ENCODE peak calls at places on chromosome 21, in seven cellular contexts. C, S, D, X, P, E and M are unnamed samples.

GRCh38 chr21:44995257-44995941 is 55.6 kb downstream of the SLX9 start:
- DNase-seq in D (no peak), C (no peak), X (no peak), S (no peak), P (no peak), E (no peak), M (no peak)

GRCh38 chr21:17585875-17586450 is 26.7 kb downstream of the BTG3 start:
- DNase-seq in X (peak; percentile 5), P (no peak), S (peak; percentile 34), D (peak; percentile 36), E (peak; percentile 43), C (peak; percentile 58), M (no peak)

GRCh38 chr21:26965567-26966359 is 1.1 kb downstream of the ADAMTS5 start:
- DNase-seq in C (no peak), X (no peak), P (peak; percentile 83), D (peak; percentile 15), E (no peak), S (no peak), M (peak; percentile 14)

GRCh38 chr21:26587621-26588260 is 14.7 kb upstream of the CYYR1 start:
- DNase-seq in S (peak; percentile 75), C (no peak), X (no peak), E (no peak), D (no peak), P (no peak), M (no peak)

GRCh38 chr21:17454315-17455027 is 58.4 kb upstream of the CXADR start:
- DNase-seq in X (no peak), P (peak; percentile 97), C (no peak), E (no peak), S (peak; percentile 86), D (no peak), M (peak; percentile 15)

GRCh38 chr21:45104560-45104959 is 30.2 kb downstream of the ADARB1 start:
- DNase-seq in D (no peak), X (no peak), E (no peak), S (no peak), P (no peak), C (peak; percentile 17), M (peak; percentile 32)

GRCh38 chr21:36320421-36321324 is 676 bp downstream of the MORC3 start:
- DNase-seq in P (peak; percentile 85), E (no peak), X (no peak), C (peak; percentile 79), D (peak; percentile 49), S (peak; percentile 47), M (peak; percentile 38)

GRCh38 chr21:33825419-33825818 is 90.2 kb downstream of the ATP5PO start:
- DNase-seq in C (no peak), P (no peak), S (no peak), E (no peak), D (no peak), X (no peak), M (no peak)

GRCh38 chr21:26624983-26625519 is 52.0 kb upstream of the CYYR1 start:
- DNase-seq in D (no peak), C (no peak), S (no peak), E (no peak), P (no peak), X (no peak), M (no peak)

GRCh38 chr21:17613242-17613676 is 558 bp upstream of the BTG3 start:
- DNase-seq in E (no peak), X (no peak), C (peak; percentile 21), D (peak; percentile 26), S (no peak), P (no peak), M (no peak)

GRCh38 chr21:45080639-45081414 is 6.4 kb downstream of the ADARB1 start:
- DNase-seq in C (no peak), D (no peak), E (no peak), P (no peak), X (peak; percentile 38), S (no peak), M (no peak)

GRCh38 chr21:39340687-39341086 is 8.2 kb downstream of the HMGN1 start:
- DNase-seq in P (no peak), C (no peak), S (no peak), D (no peak), X (no peak), E (no peak), M (no peak)

GRCh38 chr21:45639206-45640000 is 4.1 kb upstream of the PCBP3 start:
- DNase-seq in E (no peak), X (no peak), P (no peak), S (no peak), C (no peak), D (no peak), M (no peak)

GRCh38 chr21:44425307-44425894 is 29.9 kb upstream of the LRRC3 start:
- DNase-seq in D (no peak), S (no peak), X (no peak), C (no peak), P (peak; percentile 25), E (no peak), M (peak; percentile 0)

GRCh38 chr21:44455524-44456206 is 355 bp downstream of the LRRC3 start:
- DNase-seq in E (no peak), X (no peak), S (no peak), P (peak; percentile 54), D (no peak), C (peak; percentile 52), M (no peak)

GRCh38 chr21:34671891-34672290 is 3.1 kb downstream of the CLIC6 start:
- DNase-seq in X (no peak), S (no peak), E (no peak), C (no peak), P (no peak), D (no peak), M (no peak)

GRCh38 chr21:16145479-16145878 is 415.7 kb downstream of the USP25 start:
- DNase-seq in D (no peak), P (no peak), C (no peak), S (no peak), X (no peak), E (no peak), M (no peak)

GRCh38 chr21:43692949-43693348 is 26.0 kb upstream of the PDXK start:
- DNase-seq in P (no peak), S (no peak), D (no peak), E (no peak), X (no peak), C (no peak), M (no peak)

GRCh38 chr21:35406600-35406999 is 357.5 kb upstream of the RUNX1 start:
- DNase-seq in C (no peak), S (no peak), D (no peak), P (no peak), X (no peak), E (no peak), M (no peak)

GRCh38 chr21:46003575-46004007 is 22.0 kb downstream of the COL6A1 start:
- DNase-seq in E (no peak), X (no peak), D (peak; percentile 10), P (no peak), C (no peak), S (no peak), M (no peak)

GRCh38 chr21:42609806-42610205 is 43.6 kb upstream of the PDE9A start:
- DNase-seq in P (no peak), X (no peak), S (no peak), D (no peak), E (no peak), C (no peak), M (no peak)

GRCh38 chr21:46052703-46053651 is 44.9 kb upstream of the COL6A2 start:
- DNase-seq in C (no peak), E (no peak), D (no peak), S (no peak), P (no peak), X (no peak), M (no peak)

GRCh38 chr21:43890042-43890441 is 25.0 kb downstream of the AGPAT3 start:
- DNase-seq in X (no peak), S (no peak), C (no peak), E (no peak), P (peak; percentile 71), D (no peak), M (no peak)

GRCh38 chr21:43611598-43612369 is 47.5 kb downstream of the HSF2BP start:
- DNase-seq in S (peak; percentile 40), D (peak; percentile 70), P (peak; percentile 77), E (no peak), X (no peak), C (peak; percentile 62), M (peak; percentile 57)

GRCh38 chr21:27277122-27277521 is 310.2 kb upstream of the ADAMTS5 start:
- DNase-seq in C (no peak), E (no peak), X (no peak), P (no peak), S (no peak), D (no peak), M (no peak)

GRCh38 chr21:45998276-45998701 is 16.7 kb downstream of the COL6A1 start:
- DNase-seq in C (no peak), X (no peak), E (no peak), S (no peak), P (no peak), D (no peak), M (no peak)

GRCh38 chr21:44897326-44898010 is 23.2 kb downstream of the ITGB2 start:
- DNase-seq in E (no peak), D (peak; percentile 38), S (no peak), C (no peak), X (no peak), P (peak; percentile 89), M (no peak)

GRCh38 chr21:25999935-26000582 is 170.5 kb downstream of the APP start:
- DNase-seq in C (no peak), D (no peak), X (no peak), E (no peak), P (peak; percentile 52), S (no peak), M (no peak)

GRCh38 chr21:46048926-46049889 is 48.7 kb upstream of the COL6A2 start:
- DNase-seq in E (peak; percentile 47), C (peak; percentile 61), S (peak; percentile 97), P (peak; percentile 80), D (peak; percentile 87), X (no peak), M (peak; percentile 76)

GRCh38 chr21:38995755-38996154 is 187.5 kb downstream of the PSMG1 start:
- DNase-seq in S (no peak), P (no peak), X (no peak), E (no peak), D (no peak), C (no peak), M (no peak)

GRCh38 chr21:46084709-46085108 is 13.2 kb upstream of the COL6A2 start:
- DNase-seq in X (no peak), D (no peak), P (no peak), S (no peak), E (no peak), C (no peak), M (no peak)

GRCh38 chr21:38914531-38915385 is 109.0 kb downstream of the ETS2 start:
- DNase-seq in P (peak; percentile 53), E (no peak), C (peak; percentile 65), D (no peak), S (no peak), X (no peak), M (no peak)

GRCh38 chr21:42644223-42645208 is 8.9 kb upstream of the PDE9A start:
- DNase-seq in P (no peak), X (no peak), E (no peak), S (peak; percentile 29), C (no peak), D (no peak), M (no peak)

GRCh38 chr21:36732761-36733160 is 33.8 kb downstream of the SIM2 start:
- DNase-seq in C (no peak), S (no peak), X (no peak), E (no peak), P (peak; percentile 60), D (no peak), M (no peak)

GRCh38 chr21:15293251-15293650 is 228.5 kb upstream of the NRIP1 start:
- DNase-seq in S (peak; percentile 56), D (no peak), X (no peak), C (no peak), P (peak; percentile 78), E (no peak), M (no peak)

GRCh38 chr21:45550552-45551210 is 8.4 kb upstream of the SLC19A1 start:
- DNase-seq in X (no peak), E (no peak), D (no peak), C (no peak), S (no peak), P (no peak), M (no peak)